ENCODE peak calls at places on chromosomes 16 and 17, in six cellular contexts. C is DND-41, S is breast epithelium, R is HFF-Myc, Z is thoracic aorta, L is choroid plexus epithelial cell. X is an unnamed sample.

GRCh38 chr17:15944720-15945492 is at the start of gene ADORA2B:
- DNase-seq in S (no peak), C (no peak), Z (no peak), R (no peak), L (peak; percentile 69), X (no peak)

GRCh38 chr17:1067282-1067956 is 70.5 kb downstream of the TIMM22 start:
- DNase-seq in R (no peak), L (peak; percentile 80), S (no peak), C (no peak), Z (no peak), X (no peak)

GRCh38 chr16:89143911-89144675 is 27.5 kb upstream of the CDH15 start:
- DNase-seq in R (no peak), Z (no peak), C (no peak), L (no peak), S (no peak), X (no peak)

GRCh38 chr16:84828322-84828721 is 8.5 kb downstream of the CRISPLD2 start:
- DNase-seq in C (no peak), L (no peak), Z (no peak), R (no peak), S (no peak), X (no peak)

GRCh38 chr16:12231666-12232065 is 255.1 kb downstream of the SNX29 start:
- DNase-seq in Z (no peak), C (no peak), L (peak; percentile 39), S (no peak), R (peak; percentile 17), X (peak; percentile 74)

GRCh38 chr17:72426948-72427760 is 306.3 kb downstream of the SOX9 start:
- DNase-seq in S (no peak), Z (no peak), L (no peak), R (no peak), C (no peak), X (no peak)

GRCh38 chr17:72338304-72338703 is 217.5 kb downstream of the SOX9 start:
- DNase-seq in Z (no peak), L (no peak), C (no peak), R (no peak), S (no peak), X (no peak)

GRCh38 chr17:50290074-50290702 is 15.9 kb downstream of the TMEM92 start:
- DNase-seq in L (peak; percentile 99), C (no peak), S (peak; percentile 81), R (peak; percentile 96), Z (peak; percentile 78), X (peak; percentile 98)

GRCh38 chr17:82837586-82838320 is 2.1 kb downstream of the ZNF750 start:
- DNase-seq in R (no peak), Z (no peak), L (no peak), C (no peak), S (no peak), X (no peak)

GRCh38 chr17:66301864-66302741 is at the start of gene PRKCA:
- DNase-seq in Z (peak; percentile 9), C (peak; percentile 68), R (no peak), S (peak; percentile 50), L (peak; percentile 73), X (no peak)

GRCh38 chr16:58589311-58589890 is 40.2 kb downstream of the CNOT1 start:
- DNase-seq in R (no peak), S (no peak), C (no peak), Z (no peak), L (no peak), X (no peak)

GRCh38 chr17:58330544-58330996 is 2.0 kb upstream of the TSPOAP1 start:
- DNase-seq in R (no peak), Z (no peak), L (no peak), S (no peak), C (peak; percentile 55), X (no peak)

GRCh38 chr16:62077998-62078397 is 41.8 kb upstream of the CDH8 start:
- DNase-seq in C (no peak), R (no peak), S (no peak), L (peak; percentile 4), Z (no peak), X (no peak)

GRCh38 chr16:88384222-88385111 is 1.7 kb downstream of the ZNF469 start:
- DNase-seq in L (no peak), C (no peak), S (no peak), R (no peak), Z (no peak), X (no peak)

GRCh38 chr16:82043680-82044584 is 8.9 kb downstream of the HSD17B2 start:
- DNase-seq in C (no peak), S (no peak), L (peak; percentile 74), R (peak; percentile 24), Z (no peak), X (peak; percentile 89)

GRCh38 chr17:81683584-81684441 is at the start of the genes ARL16 and HGS:
- DNase-seq in L (peak; percentile 99), S (peak; percentile 99), R (peak; percentile 95), C (peak; percentile 99), Z (peak; percentile 93), X (peak; percentile 92)

GRCh38 chr16:84270071-84270470 is 24.6 kb upstream of the WFDC1 start:
- DNase-seq in L (no peak), C (no peak), S (no peak), R (no peak), Z (no peak), X (no peak)

GRCh38 chr17:61803216-61803615 is 60.1 kb downstream of the BRIP1 start:
- DNase-seq in Z (no peak), R (no peak), S (no peak), L (no peak), C (no peak), X (no peak)

GRCh38 chr17:50208611-50209061 is 7.2 kb upstream of the COL1A1 start:
- DNase-seq in S (no peak), L (no peak), Z (no peak), C (no peak), R (no peak), X (no peak)

GRCh38 chr17:38701504-38702165 is 3.4 kb upstream of the MLLT6 start:
- DNase-seq in R (no peak), C (peak; percentile 35), L (peak; percentile 28), Z (no peak), S (peak; percentile 29), X (no peak)

GRCh38 chr16:88274847-88275246 is 107.9 kb upstream of the ZNF469 start:
- DNase-seq in S (no peak), L (no peak), C (no peak), Z (no peak), R (no peak), X (no peak)

GRCh38 chr16:46756772-46757171 is 8.6 kb upstream of the MYLK3 start:
- DNase-seq in R (no peak), Z (no peak), L (no peak), C (no peak), S (no peak), X (no peak)
- H3K4me3 ChIP-seq in R (no peak overlapping the region), Z (no peak overlapping the region), L (no peak overlapping the region), C (no peak overlapping the region), S (no peak overlapping the region), X (no peak overlapping the region)

DNA sequence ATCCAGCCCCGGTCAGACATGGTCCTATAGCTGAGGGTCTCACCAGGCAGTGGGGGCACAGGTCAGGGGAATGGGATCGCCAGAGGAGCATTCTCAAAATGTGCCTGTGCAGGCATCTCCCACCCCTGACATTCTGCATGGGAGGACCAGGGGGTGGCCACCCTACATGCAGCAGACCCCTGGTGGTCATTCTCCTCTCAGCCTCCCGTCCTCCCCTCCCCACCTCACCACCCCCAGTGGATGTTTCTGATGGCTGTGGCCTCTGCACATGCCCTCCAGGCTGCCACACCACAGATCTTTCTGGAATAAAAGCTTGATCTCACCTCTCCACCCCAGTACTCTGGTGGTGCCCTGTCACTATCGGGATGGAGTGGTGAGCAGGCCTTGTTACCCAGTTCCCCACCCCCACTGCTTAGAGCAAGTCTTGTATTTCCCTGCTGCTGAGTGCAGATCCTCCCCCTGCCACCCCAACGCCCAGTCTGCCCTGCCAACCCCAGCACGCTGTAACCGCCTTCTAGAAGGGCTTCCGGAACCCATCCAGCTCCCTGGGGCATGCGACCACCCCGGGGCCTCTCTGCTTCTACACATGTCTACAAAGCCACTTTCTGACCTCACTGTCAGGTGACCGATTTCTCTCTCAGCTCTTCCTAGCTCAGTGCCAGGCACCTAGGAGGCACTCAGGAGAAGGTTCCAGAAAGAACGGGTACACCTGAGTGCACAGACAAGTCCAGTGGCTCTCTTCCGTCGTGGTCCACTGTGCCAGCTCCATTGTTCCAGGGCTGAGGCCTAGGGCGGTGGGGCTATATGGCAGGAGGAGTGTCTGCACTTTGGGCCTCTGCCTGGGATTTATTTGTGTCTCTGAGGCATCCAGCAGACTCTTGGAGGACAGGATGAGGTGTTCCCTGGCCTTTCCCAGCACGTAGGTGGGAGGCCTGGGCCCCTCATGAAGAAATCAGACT is 9.3 kb downstream of the TBC1D24 start:
- DNase-seq in Z (no peak), S (no peak), C (no peak), R (no peak), L (no peak), X (no peak)
- H3K4me3 ChIP-seq in Z (no peak overlapping the region), S (peak overlapping the region; percentile 40), C (no peak overlapping the region), R (no peak overlapping the region), L (no peak overlapping the region), X (no peak overlapping the region)

GRCh38 chr17:51946311-51946710 is 212.2 kb downstream of the CA10 start:
- DNase-seq in L (no peak), Z (no peak), C (no peak), R (no peak), S (no peak), X (no peak)
- H3K4me3 ChIP-seq in L (no peak overlapping the region), Z (no peak overlapping the region), C (no peak overlapping the region), R (no peak overlapping the region), S (no peak overlapping the region), X (no peak overlapping the region)

GRCh38 chr17:42136654-42137051 is 14.0 kb downstream of the HSPB9 start:
- DNase-seq in R (no peak), L (no peak), C (no peak), Z (no peak), S (no peak), X (no peak)
- H3K4me3 ChIP-seq in R (no peak overlapping the region), L (no peak overlapping the region), C (no peak overlapping the region), Z (no peak overlapping the region), S (no peak overlapping the region), X (no peak overlapping the region)

GRCh38 chr16:71482569-71482968 is 6.6 kb downstream of the ZNF19 start:
- DNase-seq in S (no peak), Z (no peak), R (no peak), L (no peak), C (no peak), X (no peak)
- H3K4me3 ChIP-seq in S (no peak overlapping the region), Z (no peak overlapping the region), R (no peak overlapping the region), L (no peak overlapping the region), C (no peak overlapping the region), X (no peak overlapping the region)

X was measured in BJ.